ENCODE peak calls at places on chromosomes 13 and 19, in eight cellular contexts. M is GM23338, E is HCT116, K is neural progenitor cell, V is GM12878, U is K562, T is endothelial cell of umbilical vein, P is HepG2. B is an unnamed sample. For H4K20me1 and H3K4me1, the result is how much of the 10 kb centered on the place peaks cover.

GRCh38 chr19:19274146-19274545 is 1.0 kb upstream of the TM6SF2 start:
- DNase-seq in E (no peak), K (no peak), P (no peak), V (no peak), M (no peak), U (no peak), T (no peak), B (no peak)

GRCh38 chr13:29507356-29507755 is 88.1 kb downstream of the SLC7A1 start:
- DNase-seq in T (no peak), M (no peak), V (no peak), U (no peak), K (no peak), E (no peak), P (no peak), B (no peak)

GRCh38 chr13:87131611-87132010 is 539.6 kb upstream of the SLITRK5 start:
- DNase-seq in T (no peak), K (no peak), P (no peak), M (peak), U (no peak), E (no peak), V (no peak), B (no peak)

GRCh38 chr13:102536695-102537485 is 59.9 kb upstream of the TPP2 start:
- DNase-seq in P (no peak), U (no peak), V (no peak), T (peak), M (no peak), K (no peak), E (no peak), B (no peak)

GRCh38 chr19:50147462-50148423 is 15.3 kb downstream of the IZUMO2 start:
- DNase-seq in U (peak), K (peak), M (peak), T (peak), E (peak), V (peak), P (peak), B (peak)

GRCh38 chr13:90926459-90926858 is 421.0 kb upstream of the MIR17HG start:
- DNase-seq in T (no peak), P (no peak), E (no peak), K (no peak), M (no peak), U (no peak), V (no peak), B (no peak)

GRCh38 chr13:111040821-111041220 is 74.3 kb upstream of the ARHGEF7 start:
- DNase-seq in V (no peak), K (no peak), M (no peak), P (no peak), U (no peak), E (no peak), T (no peak), B (no peak)

GRCh38 chr13:99392806-99393135 is 85.6 kb upstream of the GPR183 start:
- DNase-seq in E (no peak), P (no peak), M (no peak), K (no peak), U (no peak), T (no peak), V (no peak), B (no peak)

GRCh38 chr13:78409172-78409571 is 194.2 kb downstream of the POU4F1 start:
- DNase-seq in V (peak), U (no peak), E (no peak), K (peak), P (no peak), T (no peak), M (peak), B (peak)

GRCh38 chr13:32645854-32646253 is 59.6 kb downstream of the PDS5B start:
- DNase-seq in M (no peak), K (no peak), P (no peak), U (no peak), V (peak), T (no peak), E (no peak), B (peak)

GRCh38 chr19:51571599-51571998 is 516 bp downstream of the ZNF175 start:
- DNase-seq in V (no peak), E (no peak), T (no peak), P (no peak), M (no peak), K (no peak), U (no peak), B (no peak)

GRCh38 chr13:105904034-105904742 is 631.3 kb downstream of the EFNB2 start:
- DNase-seq in M (no peak), K (no peak), V (no peak), P (no peak), E (no peak), T (no peak), U (no peak), B (no peak)

GRCh38 chr19:40539070-40539469 is 37.6 kb upstream of the SHKBP1 start:
- DNase-seq in E (no peak), T (no peak), V (no peak), M (peak), U (no peak), P (no peak), K (no peak), B (no peak)

DNA sequence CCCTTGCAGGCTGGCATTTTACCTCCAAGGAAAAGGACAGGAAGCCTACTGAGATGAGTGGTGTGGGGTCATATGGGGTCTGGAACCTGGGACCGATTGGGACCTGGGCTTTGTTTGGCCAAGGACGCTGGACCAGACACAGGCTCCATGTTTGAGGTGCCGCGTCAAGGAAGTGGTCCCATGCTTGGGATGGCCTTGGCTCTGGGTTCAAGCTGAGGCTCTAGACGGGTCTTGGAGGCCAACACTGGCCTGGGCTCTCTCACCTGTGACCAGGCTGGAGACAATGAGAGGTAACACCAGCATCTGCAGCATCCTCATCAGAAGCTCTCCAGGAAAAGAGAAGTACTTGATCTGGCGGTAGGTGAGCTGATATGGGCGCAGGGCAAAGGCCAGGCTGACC is 8.2 kb downstream of the SLC1A6 start:
- DNase-seq in T (no peak), M (no peak), E (no peak), U (no peak), K (no peak), P (no peak), V (no peak), B (no peak)
- H4K20me1 ChIP-seq in T (under half), M (under half), E (under half), U (under half), K (under half), P (under half), V (under half), B (under half)

GRCh38 chr19:8042900-8043299 is 9.7 kb upstream of the CCL25 start:
- DNase-seq in P (no peak), V (no peak), T (no peak), U (no peak), E (no peak), K (no peak), M (no peak), B (no peak)

GRCh38 chr19:8050274-8051096 is 2.1 kb upstream of the CCL25 start:
- DNase-seq in V (peak), P (peak), M (peak), T (peak), U (peak), K (peak), E (peak), B (peak)

GRCh38 chr19:8046569-8047165 is 5.9 kb upstream of the CCL25 start:
- DNase-seq in K (no peak), M (no peak), E (no peak), U (no peak), V (no peak), P (no peak), T (no peak), B (no peak)

GRCh38 chr19:8044018-8044417 is 8.5 kb upstream of the CCL25 start:
- DNase-seq in K (no peak), E (no peak), M (no peak), P (no peak), T (no peak), U (no peak), V (no peak), B (no peak)

DNA sequence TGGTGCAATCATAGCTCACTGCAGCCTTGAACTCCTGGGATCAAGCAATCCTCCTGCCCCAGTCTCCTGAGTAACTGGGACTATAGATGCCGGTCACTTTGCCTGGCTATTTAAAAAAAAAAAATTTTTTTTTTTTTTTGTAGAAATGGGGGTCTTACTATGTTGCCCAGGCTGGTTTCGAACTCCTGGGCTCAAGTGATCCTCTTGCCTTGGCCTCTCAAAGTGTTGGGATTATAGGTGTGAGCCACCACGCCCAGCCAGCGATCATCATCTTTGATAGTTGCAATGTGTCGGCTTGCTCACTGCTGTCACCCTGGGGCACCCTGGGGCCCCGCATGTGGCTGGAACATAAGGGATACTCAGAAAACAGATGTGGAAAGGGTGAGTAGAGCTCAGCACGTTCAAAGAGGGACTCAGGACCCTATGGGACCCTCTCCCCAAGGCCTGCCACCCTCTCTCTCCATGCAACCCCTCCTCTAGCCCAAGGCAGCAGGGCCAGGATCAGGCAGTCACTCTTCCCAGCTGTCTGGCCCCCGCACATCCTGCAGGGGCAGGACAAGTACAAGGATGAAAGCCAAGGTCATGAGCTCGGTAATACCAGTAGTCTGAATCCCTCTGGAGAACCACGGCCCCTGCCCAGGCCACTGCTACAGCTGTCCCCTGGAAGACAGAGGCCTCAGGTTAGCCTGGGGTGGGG is 6.5 kb upstream of the CCL25 start:
- DNase-seq in T (no peak), K (no peak), V (no peak), U (no peak), E (no peak), M (no peak), P (no peak), B (no peak)
- H3K4me1 ChIP-seq in T (under half), K (under half), V (under half), U (under half), E (under half), M (under half), P (under half), B (under half)

DNA sequence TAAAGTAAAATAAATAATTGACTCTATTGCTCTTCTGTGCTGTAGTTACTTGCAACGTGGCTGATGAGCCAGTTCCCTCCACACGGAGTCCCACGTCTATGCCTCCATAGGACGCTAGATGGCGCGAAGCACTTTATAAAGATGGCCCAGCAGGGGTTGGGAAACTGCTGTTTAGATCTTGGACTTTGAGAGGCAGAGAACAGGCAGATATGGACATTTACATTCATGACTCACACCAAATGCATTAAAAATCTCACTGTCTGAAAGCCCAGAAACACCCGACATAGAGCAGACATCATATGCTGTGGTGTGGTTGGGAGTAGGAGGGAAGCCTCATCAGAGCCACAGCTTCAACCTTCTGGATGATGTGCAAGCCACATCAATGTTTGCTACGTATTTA is 643.1 kb upstream of the ARGLU1 start:
- DNase-seq in U (peak), M (peak), V (no peak), P (peak), E (peak), T (peak), K (peak), B (peak)
- H3K27ac ChIP-seq in U (no peak), M (no peak), V (no peak), P (no peak), E (no peak), T (no peak), K (no peak), B (no peak)

GRCh38 chr19:53874384-53874995 is 6.8 kb downstream of the MYADM start:
- DNase-seq in T (no peak), E (no peak), K (no peak), V (no peak), M (no peak), P (no peak), U (no peak), B (no peak)
- H4K20me1 ChIP-seq in T (under half), E (under half), K (under half), V (under half), M (under half), P (under half), U (under half), B (under half)

DNA sequence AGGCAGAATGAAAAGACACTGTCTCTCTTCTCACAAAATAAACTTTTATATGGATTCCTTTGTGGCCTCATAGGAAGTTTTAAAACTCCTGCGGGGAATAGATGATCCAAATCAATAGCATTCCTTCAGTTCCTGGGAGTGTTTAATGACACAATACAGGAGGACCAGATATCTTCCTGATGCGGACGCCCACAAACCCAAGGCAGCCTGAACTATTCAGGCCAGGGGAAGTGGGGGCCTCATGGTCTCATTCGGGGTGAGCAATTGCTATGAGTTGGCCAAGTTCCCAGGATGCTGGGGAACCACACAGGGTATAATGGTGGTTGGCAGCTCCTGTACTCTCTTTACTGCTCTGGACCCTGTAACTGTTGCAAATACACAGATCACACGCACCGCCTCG is 401.2 kb downstream of the IRS2 start:
- DNase-seq in K (no peak), P (no peak), E (no peak), T (no peak), V (no peak), M (no peak), U (no peak), B (no peak)
- H3K4me1 ChIP-seq in K (under half), P (under half), E (under half), T (under half), V (under half), M (under half), U (under half), B (under half)

GRCh38 chr19:46394398-46394797 is 19.0 kb downstream of the CCDC8 start:
- DNase-seq in K (no peak), M (no peak), V (no peak), U (no peak), T (no peak), E (no peak), P (no peak), B (no peak)

GRCh38 chr19:46391296-46392251 is 21.8 kb downstream of the CCDC8 start:
- DNase-seq in V (no peak), K (no peak), M (no peak), T (no peak), E (no peak), P (no peak), U (no peak), B (no peak)

GRCh38 chr19:46392837-46393236 is 20.5 kb downstream of the CCDC8 start:
- DNase-seq in P (no peak), M (no peak), V (no peak), K (no peak), T (no peak), E (no peak), U (no peak), B (no peak)

GRCh38 chr19:46392252-46392801 is 21.0 kb downstream of the CCDC8 start:
- DNase-seq in P (no peak), U (no peak), E (no peak), M (no peak), V (no peak), K (no peak), T (no peak), B (no peak)

GRCh38 chr19:46393456-46394397 is 19.6 kb downstream of the CCDC8 start:
- DNase-seq in M (no peak), U (peak), V (no peak), P (no peak), E (no peak), T (no peak), K (no peak), B (no peak)
- H3K27ac ChIP-seq in M (no peak), U (no peak), V (no peak), P (no peak), E (no peak), T (no peak), K (peak), B (no peak)

DNA sequence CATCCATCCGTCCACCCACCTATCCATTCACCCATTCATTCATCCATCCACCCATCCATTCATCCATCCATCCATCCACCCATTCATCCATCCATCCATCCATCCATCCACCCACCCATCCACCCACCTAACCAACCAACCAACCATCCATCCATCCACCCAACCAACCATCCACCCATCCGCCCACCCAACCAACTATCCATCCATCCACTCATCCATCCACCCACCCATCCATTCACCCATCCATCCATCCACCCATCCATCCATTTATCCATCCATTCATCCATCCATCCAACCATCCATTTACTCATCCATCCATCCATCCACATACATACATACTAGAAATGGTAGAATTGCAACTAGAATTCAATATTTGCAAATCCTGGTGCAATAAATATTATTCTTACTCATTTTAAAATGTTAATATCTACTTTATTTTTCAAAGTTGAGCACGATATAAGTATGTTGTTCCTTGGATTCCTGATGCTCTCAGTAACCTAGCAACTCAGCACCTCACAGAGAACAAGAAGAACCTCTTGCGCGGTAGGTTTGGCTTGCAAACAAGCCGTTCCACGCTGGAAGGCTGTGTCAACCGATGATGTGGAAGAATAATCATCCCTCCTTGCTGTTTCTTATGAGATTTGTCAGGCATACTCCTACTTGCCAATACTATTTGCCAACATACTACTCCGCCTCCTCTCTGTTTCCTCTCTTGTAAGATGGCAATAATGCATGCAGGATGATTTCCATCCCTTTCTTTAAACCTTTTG is 111.7 kb downstream of the GNG7 start:
- DNase-seq in P (no peak), E (no peak), V (no peak), U (no peak), K (no peak), T (no peak), M (no peak), B (no peak)
- H4K20me1 ChIP-seq in P (under half), E (under half), V (under half), U (under half), K (under half), T (under half), M (under half), B (under half)

DNA sequence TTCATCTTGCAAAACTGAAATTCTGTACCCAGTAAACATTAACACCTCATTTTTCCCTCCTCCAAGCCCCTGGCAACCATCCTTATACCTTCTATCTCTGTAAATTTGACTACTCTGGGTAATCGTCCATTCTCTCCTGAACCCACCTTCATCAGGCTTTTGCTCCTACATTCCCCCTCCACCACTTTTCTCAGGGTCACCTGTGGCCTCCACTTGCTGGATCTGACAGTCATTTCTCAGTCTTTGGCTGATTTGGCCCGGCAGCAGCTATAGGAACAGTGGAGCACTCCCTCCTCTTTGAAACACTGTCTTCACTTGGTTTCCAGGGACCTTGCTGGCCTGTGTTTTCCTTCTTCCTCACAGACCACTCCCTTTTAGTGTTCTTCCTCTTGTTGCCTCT is 83.5 kb downstream of the LRCH1 start:
- DNase-seq in K (no peak), E (no peak), M (no peak), P (no peak), V (no peak), T (no peak), U (no peak), B (no peak)
- H3K4me1 ChIP-seq in K (under half), E (under half), M (under half), P (under half), V (under half), T (under half), U (under half), B (under half)

GRCh38 chr19:31826325-31826724 is 477.1 kb upstream of the TSHZ3 start:
- DNase-seq in P (no peak), M (no peak), V (no peak), K (no peak), E (no peak), T (no peak), U (no peak), B (no peak)

GRCh38 chr19:31819837-31820236 is 470.6 kb upstream of the TSHZ3 start:
- DNase-seq in K (no peak), U (no peak), E (no peak), P (no peak), T (no peak), V (no peak), M (no peak), B (no peak)

GRCh38 chr19:31821346-31821745 is 472.1 kb upstream of the TSHZ3 start:
- DNase-seq in P (no peak), M (no peak), V (no peak), U (no peak), T (no peak), E (no peak), K (no peak), B (no peak)

GRCh38 chr19:31825134-31826094 is 476.2 kb upstream of the TSHZ3 start:
- DNase-seq in P (no peak), U (no peak), E (no peak), T (no peak), M (no peak), K (no peak), V (no peak), B (no peak)
- H3K27ac ChIP-seq in P (no peak), U (no peak), E (no peak), T (no peak), M (no peak), K (no peak), V (no peak), B (no peak)

DNA sequence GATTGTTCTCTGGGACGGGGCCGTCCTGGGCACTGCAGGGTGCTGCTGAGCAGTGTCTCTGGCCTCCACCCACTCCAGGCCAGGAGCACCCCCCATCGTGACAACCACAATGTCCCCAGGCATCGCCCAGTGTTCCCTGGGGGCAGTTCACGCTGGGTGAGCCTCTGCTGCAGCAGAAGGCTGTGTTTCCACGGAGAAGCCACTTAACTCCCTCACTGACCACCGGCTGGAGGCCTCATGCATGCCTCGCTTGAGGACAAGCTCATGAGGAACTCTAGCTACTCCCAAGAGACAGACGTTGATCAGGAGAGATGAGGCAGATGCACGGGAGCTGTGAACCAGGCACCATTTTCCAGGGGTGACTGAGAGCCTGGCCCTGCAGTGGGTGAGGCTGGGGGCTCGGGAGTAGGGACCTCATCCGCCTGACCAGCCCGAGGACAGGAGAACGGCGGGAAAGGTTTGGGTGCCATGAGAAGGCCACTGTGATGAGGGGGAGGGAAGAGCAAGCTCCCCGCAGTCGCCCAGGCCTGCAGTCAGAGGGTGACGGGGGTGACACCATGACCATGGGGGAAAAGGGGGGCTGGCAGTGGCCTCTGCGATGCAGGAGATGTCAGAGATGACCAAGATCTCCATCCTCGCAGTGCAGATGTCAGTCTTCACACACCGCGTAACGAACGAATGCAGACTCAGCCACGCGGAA is 5.1 kb downstream of the SLC39A3 start:
- DNase-seq in M (no peak), K (no peak), E (no peak), P (no peak), V (no peak), T (no peak), U (no peak), B (no peak)
- H4K20me1 ChIP-seq in M (under half), K (under half), E (under half), P (under half), V (under half), T (under half), U (under half), B (under half)

B was measured in OCI-LY7.